ENCODE peak calls at places on chromosome 13, in eight cellular contexts. Z is breast epithelium; S is mesenchymal stem cell; I is pancreas; K is tibial artery; N is ascending aorta; B is naive thymus-derived CD4-positive, alpha-beta T cell; C is A549. L is an unnamed sample.
A peak's percentile ranks its signal among the peaks of the same experiment; 100 is the strongest.

GRCh38 chr13:20714563-20715339 is 11.3 kb downstream of the IL17D start:
- DNase-seq in Z (no peak), K (peak; percentile 86), C (no peak), N (peak; percentile 87), I (no peak), B (no peak), S (no peak), L (no peak)

GRCh38 chr13:112346173-112346898 is 29.8 kb upstream of the SPACA7 start:
- DNase-seq in B (no peak), C (no peak), N (no peak), S (no peak), Z (no peak), I (no peak), K (peak; percentile 55), L (no peak)

GRCh38 chr13:22175815-22176214 is 504.9 kb downstream of the FGF9 start:
- DNase-seq in C (no peak), S (no peak), K (no peak), I (no peak), Z (no peak), N (no peak), B (no peak), L (no peak)

GRCh38 chr13:34349091-34349722 is 531.3 kb downstream of the RFC3 start:
- DNase-seq in N (no peak), Z (peak; percentile 70), S (peak; percentile 93), B (no peak), C (no peak), K (peak; percentile 69), I (peak; percentile 34), L (no peak)

GRCh38 chr13:70884196-70884595 is 775.9 kb upstream of the KLHL1 start:
- DNase-seq in I (no peak), B (no peak), K (no peak), Z (no peak), N (no peak), C (no peak), S (no peak), L (no peak)

GRCh38 chr13:49690133-49690989 is 925 bp downstream of the EBPL start:
- DNase-seq in K (no peak), Z (no peak), I (peak; percentile 44), N (no peak), C (peak; percentile 36), B (no peak), S (peak; percentile 64), L (no peak)

GRCh38 chr13:100725472-100725871 is 50.9 kb upstream of the TMTC4 start:
- DNase-seq in N (no peak), S (no peak), K (no peak), Z (no peak), B (no peak), I (no peak), C (no peak), L (no peak)

GRCh38 chr13:37118002-37118401 is 12.5 kb upstream of the CSNK1A1L start:
- DNase-seq in S (no peak), I (no peak), N (no peak), B (no peak), Z (no peak), C (no peak), K (no peak), L (no peak)

GRCh38 chr13:39777527-39778061 is 122.1 kb downstream of the COG6 start:
- DNase-seq in K (no peak), I (no peak), C (peak; percentile 8), B (peak; percentile 26), Z (no peak), N (no peak), S (peak; percentile 96), L (no peak)

GRCh38 chr13:113897161-113897560 is 33.3 kb upstream of the GAS6 start:
- DNase-seq in S (peak; percentile 93), N (peak; percentile 72), B (no peak), K (no peak), C (peak; percentile 4), I (no peak), Z (peak; percentile 47), L (no peak)

GRCh38 chr13:101152184-101152583 is 264.1 kb downstream of the NALCN start:
- DNase-seq in K (no peak), Z (no peak), B (no peak), N (no peak), I (no peak), S (peak; percentile 33), C (no peak), L (no peak)

GRCh38 chr13:48730971-48731658 is 77.4 kb downstream of the CYSLTR2 start:
- DNase-seq in Z (no peak), I (no peak), B (no peak), K (no peak), S (peak; percentile 50), C (no peak), N (no peak), L (no peak)

GRCh38 chr13:45402641-45403040 is 15.5 kb downstream of the SLC25A30 start:
- DNase-seq in C (no peak), I (no peak), S (no peak), K (no peak), N (peak; percentile 12), B (no peak), Z (no peak), L (no peak)

GRCh38 chr13:111567637-111568036 is 247.2 kb downstream of the TEX29 start:
- DNase-seq in I (no peak), K (no peak), C (no peak), S (no peak), N (no peak), B (no peak), Z (no peak), L (no peak)

GRCh38 chr13:96075953-96076543 is 13.9 kb upstream of the HS6ST3 start:
- DNase-seq in N (no peak), C (peak; percentile 21), I (no peak), K (no peak), S (peak; percentile 30), B (no peak), Z (no peak), L (no peak)

GRCh38 chr13:96817336-96817941 is 176.8 kb downstream of the OXGR1 start:
- DNase-seq in I (no peak), Z (no peak), C (no peak), N (no peak), S (peak; percentile 43), B (no peak), K (no peak), L (no peak)

GRCh38 chr13:50131998-50132936 is 117.0 kb downstream of the KCNRG start:
- DNase-seq in N (no peak), Z (no peak), I (no peak), S (peak; percentile 41), B (no peak), C (no peak), K (no peak), L (no peak)

GRCh38 chr13:65889368-65889767 is 1340.8 kb downstream of the PCDH9 start:
- DNase-seq in S (peak; percentile 11), I (no peak), C (no peak), Z (no peak), N (no peak), B (no peak), K (no peak), L (no peak)

DNA sequence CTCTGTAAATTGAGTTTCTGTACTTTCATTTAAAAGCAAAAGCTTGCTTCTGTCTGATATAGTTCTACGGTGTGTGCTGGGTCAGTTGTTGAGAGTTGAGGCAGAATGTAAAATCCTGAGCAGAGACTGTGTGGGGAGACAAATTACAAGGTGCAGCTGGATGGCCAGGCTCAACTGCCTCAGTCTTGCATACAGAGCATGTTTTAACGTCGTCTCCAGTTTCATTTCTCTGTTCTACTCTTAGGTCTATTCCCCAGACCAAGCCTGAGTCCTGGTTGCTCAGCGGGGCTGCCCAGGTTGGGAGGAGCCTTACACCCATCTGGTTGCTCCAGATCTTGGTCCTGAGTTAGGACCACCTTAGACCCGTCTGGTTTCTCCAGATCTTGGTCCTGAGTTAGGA is 54.4 kb upstream of the MEDAG start:
- DNase-seq in I (no peak), S (no peak), K (no peak), N (no peak), B (no peak), Z (no peak), C (no peak), L (no peak)
- H3K4me1 ChIP-seq in I (no peaks in the 10 kb centered on the region), S (peaks cover 10% of the 10 kb centered on the region), K (peaks cover 11% of the 10 kb centered on the region), N (peaks cover 7% of the 10 kb centered on the region), B (no peaks in the 10 kb centered on the region), Z (no peaks in the 10 kb centered on the region), C (no peaks in the 10 kb centered on the region), L (no peaks in the 10 kb centered on the region)

GRCh38 chr13:51613535-51613934 is 29.3 kb downstream of the WDFY2 start:
- DNase-seq in S (no peak), K (no peak), Z (no peak), B (no peak), N (no peak), I (no peak), C (no peak), L (no peak)
- H3K27ac ChIP-seq in S (no peak overlapping the region), K (no peak overlapping the region), Z (no peak overlapping the region), B (no peak overlapping the region), N (peak overlapping the region; percentile 36), I (no peak overlapping the region), C (no peak overlapping the region), L (no peak overlapping the region)

DNA sequence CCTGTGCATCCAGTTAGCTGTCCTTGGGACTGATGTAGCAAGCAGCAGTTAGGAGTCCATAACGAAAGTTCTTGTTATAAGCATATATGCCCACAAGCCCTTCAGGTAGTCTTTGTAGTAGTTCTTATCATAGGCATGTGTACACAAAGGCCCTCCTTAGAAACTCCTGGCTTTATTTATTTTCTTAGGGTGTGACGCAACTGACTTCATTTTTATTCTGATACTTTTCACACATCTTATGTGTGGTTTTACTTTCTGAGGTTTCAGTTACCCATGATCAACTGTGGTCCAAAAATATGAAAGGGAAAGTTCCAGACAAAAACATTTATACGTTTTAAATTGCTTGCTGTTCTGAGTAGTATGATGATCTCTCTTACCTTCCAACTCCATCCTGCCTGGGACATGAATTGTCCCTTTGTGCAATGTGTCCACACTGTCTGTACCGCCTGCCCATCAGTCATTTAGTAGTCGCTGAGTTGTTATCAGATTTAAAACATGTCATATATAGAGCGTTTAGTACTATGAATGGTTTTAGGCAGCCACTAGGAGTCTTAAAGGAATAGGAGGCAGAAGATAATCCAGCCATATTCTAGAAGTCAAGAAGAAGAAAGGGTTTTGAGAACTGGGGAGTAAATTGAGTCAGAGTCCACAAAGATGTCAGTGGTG is 19.4 kb downstream of the GPC5 start:
- DNase-seq in K (no peak), I (no peak), C (no peak), Z (no peak), N (no peak), B (no peak), S (no peak), L (no peak)
- H3K4me1 ChIP-seq in K (no peaks in the 10 kb centered on the region), I (no peaks in the 10 kb centered on the region), C (no peaks in the 10 kb centered on the region), Z (no peaks in the 10 kb centered on the region), N (no peaks in the 10 kb centered on the region), B (no peaks in the 10 kb centered on the region), S (no peaks in the 10 kb centered on the region), L (no peaks in the 10 kb centered on the region)

DNA sequence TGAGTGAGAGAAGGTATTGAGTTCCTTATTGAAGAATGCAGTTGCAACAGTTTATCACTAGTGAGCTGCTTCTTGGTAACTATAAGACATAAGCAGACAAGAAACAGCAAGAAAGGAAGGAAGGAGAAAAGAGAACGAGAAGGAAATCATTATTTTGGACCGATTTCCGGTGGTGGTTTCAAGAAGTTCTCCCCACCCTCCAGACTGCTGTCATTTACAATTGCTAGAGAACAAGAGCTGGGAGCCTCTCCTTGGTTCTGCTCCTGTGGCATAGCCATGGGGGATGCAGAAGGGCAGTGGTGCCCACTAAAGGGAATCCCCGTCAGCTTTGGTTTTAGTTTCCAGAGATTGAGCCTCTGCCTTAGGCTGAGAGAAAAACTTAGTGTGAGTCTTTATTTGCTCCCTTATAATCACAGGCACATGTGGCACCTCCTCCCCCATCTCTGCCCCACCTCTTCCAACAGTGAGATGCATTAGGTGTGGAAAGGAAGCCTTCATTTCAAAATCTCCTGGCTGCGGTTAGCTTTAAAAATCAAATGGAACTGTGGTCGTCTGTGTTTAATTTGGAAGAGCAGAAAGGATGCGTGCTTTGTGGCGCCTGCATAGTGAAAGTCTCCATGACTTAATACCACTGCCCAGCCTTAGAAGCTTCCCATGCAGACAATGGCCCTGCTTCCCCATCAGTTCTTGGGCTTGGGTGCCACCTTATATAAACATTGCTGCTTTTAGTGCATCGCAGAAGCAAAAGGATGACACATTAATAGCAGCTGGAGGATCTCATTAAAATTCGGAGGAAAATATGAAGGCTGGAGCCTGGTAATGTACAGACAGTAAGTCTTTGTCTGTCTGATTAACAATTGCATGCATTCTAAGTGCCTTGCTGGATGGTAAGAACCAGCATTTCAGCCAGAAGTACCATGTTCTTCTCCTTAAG is 25.0 kb downstream of the LRCH1 start:
- DNase-seq in I (no peak), K (no peak), B (no peak), Z (no peak), C (no peak), S (peak; percentile 33), N (no peak), L (no peak)
- H3K27ac ChIP-seq in I (no peak overlapping the region), K (peak overlapping the region; percentile 74), B (no peak overlapping the region), Z (peak overlapping the region; percentile 36), C (no peak overlapping the region), S (no peak overlapping the region), N (peak overlapping the region; percentile 59), L (no peak overlapping the region)